ENCODE peak calls at places on chromosomes 16 and 17, in four cellular contexts. One of them, this sample, is unnamed.

GRCh38 chr17:7263071-7263800 is 958 bp upstream of the CLDN7 start:
- DNase-seq in GM23338: peak
- DNase-seq in tibial artery: no peak
- DNase-seq in lower leg skin: no peak
- DNase-seq in this sample: no peak

GRCh38 chr16:73023752-73024570 is 24.0 kb downstream of the ZFHX3 start:
- DNase-seq in GM23338: no peak
- DNase-seq in tibial artery: peak
- DNase-seq in lower leg skin: no peak
- DNase-seq in this sample: no peak

GRCh38 chr17:181213-182163 is at the start of gene DOC2B:
- DNase-seq in GM23338: peak
- DNase-seq in tibial artery: no peak
- DNase-seq in lower leg skin: no peak
- DNase-seq in this sample: no peak

GRCh38 chr17:63917646-63918045 is 993 bp downstream of the GH1 start:
- DNase-seq in lower leg skin: no peak
- DNase-seq in GM23338: no peak
- DNase-seq in tibial artery: no peak
- DNase-seq in this sample: no peak

GRCh38 chr16:4679854-4680636 is 13.3 kb upstream of the NUDT16L1 start:
- DNase-seq in GM23338: no peak
- DNase-seq in tibial artery: peak
- DNase-seq in lower leg skin: peak
- DNase-seq in this sample: no peak

GRCh38 chr16:48318630-48319029 is 66.6 kb downstream of the SIAH1 start:
- DNase-seq in GM23338: peak
- DNase-seq in tibial artery: no peak
- DNase-seq in lower leg skin: peak
- DNase-seq in this sample: peak

GRCh38 chr17:50926523-50926922 is 60.4 kb upstream of the TOB1 start:
- DNase-seq in lower leg skin: no peak
- DNase-seq in GM23338: no peak
- DNase-seq in tibial artery: no peak
- DNase-seq in this sample: no peak

GRCh38 chr17:50146230-50146926 is 4.1 kb downstream of the PPP1R9B start:
- DNase-seq in GM23338: no peak
- DNase-seq in lower leg skin: no peak
- DNase-seq in tibial artery: no peak
- DNase-seq in this sample: no peak

GRCh38 chr17:75631353-75631752 is 1.9 kb upstream of the SMIM5 start:
- DNase-seq in lower leg skin: no peak
- DNase-seq in GM23338: no peak
- DNase-seq in tibial artery: no peak
- DNase-seq in this sample: no peak

GRCh38 chr17:64109400-64109799 is 20.5 kb downstream of the ERN1 start:
- DNase-seq in lower leg skin: no peak
- DNase-seq in GM23338: no peak
- DNase-seq in tibial artery: no peak
- DNase-seq in this sample: no peak

GRCh38 chr17:57879437-57880085 is 29.7 kb upstream of the MRPS23 start:
- DNase-seq in tibial artery: no peak
- DNase-seq in lower leg skin: no peak
- DNase-seq in GM23338: no peak
- DNase-seq in this sample: no peak

GRCh38 chr17:35433075-35433894 is 985 bp upstream of the SLFN12 start:
- DNase-seq in tibial artery: peak
- DNase-seq in GM23338: peak
- DNase-seq in lower leg skin: peak
- DNase-seq in this sample: peak

GRCh38 chr17:2049333-2050245 is 5.3 kb upstream of the HIC1 start:
- DNase-seq in GM23338: peak
- DNase-seq in tibial artery: peak
- DNase-seq in lower leg skin: peak
- DNase-seq in this sample: no peak

GRCh38 chr16:87809150-87809902 is 43.5 kb upstream of the KLHDC4 start:
- DNase-seq in tibial artery: no peak
- DNase-seq in lower leg skin: no peak
- DNase-seq in GM23338: no peak
- DNase-seq in this sample: no peak

GRCh38 chr17:77429985-77430752 is 289.4 kb downstream of the SEC14L1 start:
- DNase-seq in GM23338: peak
- DNase-seq in lower leg skin: peak
- DNase-seq in tibial artery: peak
- DNase-seq in this sample: peak

GRCh38 chr17:48478224-48479013 is 48.4 kb upstream of the SKAP1 start:
- DNase-seq in GM23338: no peak
- DNase-seq in lower leg skin: no peak
- DNase-seq in tibial artery: no peak
- DNase-seq in this sample: no peak

GRCh38 chr17:33120103-33120502 is 128.5 kb downstream of the SPACA3 start:
- DNase-seq in GM23338: no peak
- DNase-seq in tibial artery: no peak
- DNase-seq in lower leg skin: no peak
- DNase-seq in this sample: peak

GRCh38 chr17:83144421-83145357 is 65.3 kb downstream of the METRNL start:
- DNase-seq in lower leg skin: peak
- DNase-seq in GM23338: no peak
- DNase-seq in tibial artery: peak
- DNase-seq in this sample: no peak

GRCh38 chr17:36793976-36794375 is 143.3 kb upstream of the LHX1 start:
- DNase-seq in tibial artery: no peak
- DNase-seq in GM23338: no peak
- DNase-seq in lower leg skin: no peak
- DNase-seq in this sample: no peak

GRCh38 chr17:44333371-44333770 is 8.7 kb upstream of the SLC25A39 start:
- DNase-seq in tibial artery: no peak
- DNase-seq in lower leg skin: no peak
- DNase-seq in GM23338: no peak
- DNase-seq in this sample: no peak

GRCh38 chr17:75565066-75565465 is 22.5 kb upstream of the MYO15B start:
- DNase-seq in tibial artery: no peak
- DNase-seq in lower leg skin: no peak
- DNase-seq in GM23338: no peak
- DNase-seq in this sample: no peak

GRCh38 chr17:10699861-10700260 is 2.5 kb downstream of the ADPRM start:
- DNase-seq in lower leg skin: no peak
- DNase-seq in GM23338: no peak
- DNase-seq in tibial artery: no peak
- DNase-seq in this sample: no peak

GRCh38 chr16:81447383-81448101 is 2.9 kb downstream of the CMIP start:
- DNase-seq in lower leg skin: peak
- DNase-seq in tibial artery: no peak
- DNase-seq in GM23338: peak
- DNase-seq in this sample: no peak

GRCh38 chr16:66277311-66278070 is 89.0 kb upstream of the CDH5 start:
- DNase-seq in GM23338: no peak
- DNase-seq in lower leg skin: no peak
- DNase-seq in tibial artery: no peak
- DNase-seq in this sample: no peak

GRCh38 chr16:70691223-70692129 is 5.6 kb upstream of the MTSS2 start:
- DNase-seq in lower leg skin: peak
- DNase-seq in tibial artery: peak
- DNase-seq in GM23338: no peak
- DNase-seq in this sample: peak

GRCh38 chr17:51258756-51259573 is 884 bp downstream of the MBTD1 start:
- DNase-seq in tibial artery: no peak
- DNase-seq in GM23338: no peak
- DNase-seq in lower leg skin: peak
- DNase-seq in this sample: no peak

GRCh38 chr16:79554912-79555311 is 45.6 kb downstream of the MAF start:
- DNase-seq in GM23338: no peak
- DNase-seq in lower leg skin: no peak
- DNase-seq in tibial artery: no peak
- DNase-seq in this sample: no peak

GRCh38 chr17:79947351-79948031 is 88.2 kb downstream of the TBC1D16 start:
- DNase-seq in GM23338: no peak
- DNase-seq in tibial artery: peak
- DNase-seq in lower leg skin: no peak
- DNase-seq in this sample: peak

This sample was measured in astrocyte of the cerebellum.